ENCODE peak calls at places on chromosome 6, in four cellular contexts. J, E, Q and P are unnamed samples.

GRCh38 chr6:44268095-44268628 is 2.1 kb upstream of the TMEM151B start:
- DNase-seq in J (no peak), E (peak), Q (no peak), P (no peak)

GRCh38 chr6:54031194-54031593 is 80.0 kb upstream of the MLIP start:
- DNase-seq in J (no peak), E (no peak), Q (peak), P (no peak)

GRCh38 chr6:89970609-89971337 is 76.5 kb downstream of the GJA10 start:
- DNase-seq in J (peak), E (peak), Q (peak), P (no peak)

GRCh38 chr6:148884461-148884860 is 137.6 kb downstream of the UST start:
- DNase-seq in J (no peak), E (no peak), Q (no peak), P (no peak)

GRCh38 chr6:3999800-4000661 is 78.9 kb downstream of the FAM217A start:
- DNase-seq in J (no peak), E (no peak), Q (no peak), P (no peak)

GRCh38 chr6:152300517-152300916 is 336.6 kb downstream of the SYNE1 start:
- DNase-seq in J (no peak), E (no peak), Q (no peak), P (no peak)

GRCh38 chr6:31419842-31420241 is 16.4 kb downstream of the MICA start:
- DNase-seq in J (no peak), E (no peak), Q (no peak), P (no peak)

GRCh38 chr6:32785781-32786533 is 22.6 kb upstream of the HLA-DQB2 start:
- DNase-seq in J (no peak), E (peak), Q (peak), P (peak)

GRCh38 chr6:13827038-13827437 is 12.7 kb upstream of the MCUR1 start:
- DNase-seq in J (no peak), E (no peak), Q (no peak), P (no peak)

GRCh38 chr6:33613794-33614166 is 7.3 kb upstream of the ITPR3 start:
- DNase-seq in J (no peak), E (no peak), Q (no peak), P (no peak)

GRCh38 chr6:69817358-69817757 is 20.5 kb upstream of the LMBRD1 start:
- DNase-seq in J (no peak), E (no peak), Q (no peak), P (no peak)

GRCh38 chr6:152068622-152069261 is 261.3 kb downstream of the ESR1 start:
- DNase-seq in J (no peak), E (no peak), Q (no peak), P (no peak)

GRCh38 chr6:2739335-2739734 is 11.4 kb downstream of the MYLK4 start:
- DNase-seq in J (no peak), E (no peak), Q (no peak), P (no peak)

GRCh38 chr6:41074692-41075436 is 2.1 kb downstream of the NFYA start:
- DNase-seq in J (peak), E (no peak), Q (peak), P (peak)

GRCh38 chr6:45364466-45364865 is 13.3 kb downstream of the SUPT3H start:
- DNase-seq in J (no peak), E (no peak), Q (no peak), P (no peak)

GRCh38 chr6:169931223-169931760 is 179.9 kb downstream of the ERMARD start:
- DNase-seq in J (no peak), E (no peak), Q (no peak), P (no peak)

GRCh38 chr6:42140756-42141602 is 1.4 kb downstream of the C6orf132 start:
- DNase-seq in J (no peak), E (no peak), Q (peak), P (no peak)

GRCh38 chr6:56073761-56074160 is 173.6 kb downstream of the COL21A1 start:
- DNase-seq in J (no peak), E (no peak), Q (no peak), P (no peak)

GRCh38 chr6:89299451-89299850 is 15.6 kb downstream of the GABRR2 start:
- DNase-seq in J (no peak), E (no peak), Q (no peak), P (no peak)

GRCh38 chr6:40148882-40149573 is 214.8 kb upstream of the MOCS1 start:
- DNase-seq in J (no peak), E (no peak), Q (no peak), P (no peak)

GRCh38 chr6:77015350-77015749 is 447.9 kb downstream of the HTR1B start:
- DNase-seq in J (no peak), E (no peak), Q (no peak), P (no peak)

GRCh38 chr6:157635388-157636244 is 187.4 kb upstream of the SNX9 start:
- DNase-seq in J (peak), E (no peak), Q (no peak), P (peak)

GRCh38 chr6:12392490-12392889 is 102.3 kb downstream of the EDN1 start:
- DNase-seq in J (no peak), E (no peak), Q (no peak), P (no peak)

GRCh38 chr6:12751694-12752304 is 35.2 kb downstream of the PHACTR1 start:
- DNase-seq in J (peak), E (peak), Q (peak), P (no peak)

GRCh38 chr6:147510949-147511590 is 2.6 kb downstream of the SAMD5 start:
- DNase-seq in J (no peak), E (no peak), Q (no peak), P (no peak)

GRCh38 chr6:138622967-138623366 is 123.7 kb upstream of the NHSL1 start:
- DNase-seq in J (no peak), E (no peak), Q (no peak), P (no peak)

GRCh38 chr6:30101939-30102700 is 10.8 kb downstream of the TRIM31 start:
- DNase-seq in J (peak), E (peak), Q (peak), P (peak)

GRCh38 chr6:110055387-110055735 is 77.2 kb downstream of the GPR6 start:
- DNase-seq in J (no peak), E (no peak), Q (no peak), P (no peak)

GRCh38 chr6:13248053-13248452 is 80.3 kb downstream of the TBC1D7 start:
- DNase-seq in J (no peak), E (no peak), Q (no peak), P (no peak)

GRCh38 chr6:33926451-33926850 is 122.6 kb upstream of the MLN start:
- DNase-seq in J (no peak), E (peak), Q (no peak), P (no peak)

GRCh38 chr6:4280031-4280430 is 144.7 kb upstream of the ECI2 start:
- DNase-seq in J (no peak), E (no peak), Q (no peak), P (no peak)

GRCh38 chr6:134166529-134167221 is 114.3 kb upstream of the SLC2A12 start:
- DNase-seq in J (peak), E (no peak), Q (no peak), P (no peak)

GRCh38 chr6:90463359-90463758 is 123.5 kb downstream of the MAP3K7 start:
- DNase-seq in J (no peak), E (no peak), Q (no peak), P (no peak)

GRCh38 chr6:17877196-17877889 is 110.1 kb downstream of the KIF13A start:
- DNase-seq in J (no peak), E (peak), Q (no peak), P (no peak)

GRCh38 chr6:160221423-160221822 is 37.2 kb downstream of the SLC22A2 start:
- DNase-seq in J (no peak), E (no peak), Q (no peak), P (no peak)

GRCh38 chr6:158854214-158855101 is 35.3 kb upstream of the EZR start:
- DNase-seq in J (no peak), E (no peak), Q (no peak), P (no peak)

GRCh38 chr6:128070406-128070805 is 169.5 kb upstream of the THEMIS start:
- DNase-seq in J (no peak), E (no peak), Q (no peak), P (no peak)

DNA sequence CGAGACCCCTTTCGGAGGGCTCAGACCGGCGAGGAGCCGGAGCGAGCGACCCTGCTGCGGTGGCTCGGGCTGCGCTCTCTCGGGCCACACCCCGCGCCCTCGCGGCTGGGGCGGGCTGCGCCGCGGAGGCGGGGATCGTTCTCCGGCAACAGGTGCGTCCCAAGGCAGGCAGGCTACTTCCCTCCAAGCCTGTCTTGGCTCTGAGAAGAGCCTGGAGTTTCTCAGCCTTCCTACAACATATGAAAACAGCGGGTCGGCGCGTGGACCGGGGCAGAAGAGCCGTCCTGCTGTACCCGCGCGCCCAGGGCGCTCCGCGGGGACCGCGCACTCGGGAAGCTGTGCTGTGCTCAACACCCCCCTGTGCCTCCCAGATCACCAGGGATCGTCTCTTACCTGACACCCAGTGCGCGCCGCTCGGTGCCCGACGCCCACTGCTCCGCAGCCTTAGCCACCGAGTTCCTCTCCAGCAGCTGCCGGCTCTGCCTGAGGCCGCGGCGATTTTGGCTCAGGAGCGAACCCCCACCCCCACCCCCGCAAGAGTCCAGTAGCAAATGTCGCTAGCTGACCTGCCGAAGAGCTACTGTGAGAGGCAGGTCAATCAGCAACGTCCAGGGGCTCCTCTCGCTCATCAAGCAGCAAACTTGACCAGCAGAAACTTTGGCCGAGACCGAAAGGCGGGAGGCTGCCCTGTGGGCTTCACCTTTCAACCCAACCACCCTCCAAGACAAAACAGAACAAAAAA is 3.7 kb upstream of the OLIG3 start:
- DNase-seq in J (no peak), E (no peak), Q (no peak), P (no peak)
- H3K4me3 ChIP-seq in J (no peak), E (peak), Q (peak), P (no peak)

DNA sequence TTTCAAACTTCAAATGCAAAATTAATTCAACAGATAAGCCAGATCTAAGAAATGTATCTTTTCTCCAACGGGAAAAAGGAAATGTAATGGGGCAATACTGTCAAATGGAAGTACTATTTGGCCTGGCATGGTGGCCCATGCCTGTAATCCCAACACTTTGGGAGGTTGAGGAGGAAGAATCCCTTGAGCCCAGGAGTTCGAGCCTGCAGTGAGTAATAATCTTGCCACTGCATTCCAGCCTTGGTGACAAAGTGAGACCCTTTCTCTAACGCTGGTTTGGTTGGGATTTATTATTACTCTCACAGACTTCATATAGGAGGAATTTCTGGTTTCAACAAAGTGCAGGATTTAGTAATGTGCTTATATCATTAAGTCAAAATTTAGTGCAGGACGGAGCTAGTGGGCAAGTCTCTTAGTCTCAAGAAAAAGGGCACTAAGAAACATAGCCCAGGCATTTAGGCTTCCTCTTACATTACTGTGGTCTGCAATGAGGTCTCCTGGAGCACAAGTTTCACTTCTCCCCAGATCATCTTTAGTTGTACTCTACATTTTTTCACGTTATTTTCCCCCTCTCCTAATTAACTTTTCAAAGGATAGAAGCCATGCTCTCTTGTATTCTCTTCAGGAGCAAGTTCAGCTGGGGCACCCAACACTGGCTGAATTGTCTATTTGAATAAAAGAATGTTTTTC is 23.1 kb downstream of the TRIM27 start:
- DNase-seq in J (no peak), E (no peak), Q (no peak), P (no peak)
- TF ChIP-seq POLR2A in J (no peak), E (no peak), Q (no peak), P (no peak)

DNA sequence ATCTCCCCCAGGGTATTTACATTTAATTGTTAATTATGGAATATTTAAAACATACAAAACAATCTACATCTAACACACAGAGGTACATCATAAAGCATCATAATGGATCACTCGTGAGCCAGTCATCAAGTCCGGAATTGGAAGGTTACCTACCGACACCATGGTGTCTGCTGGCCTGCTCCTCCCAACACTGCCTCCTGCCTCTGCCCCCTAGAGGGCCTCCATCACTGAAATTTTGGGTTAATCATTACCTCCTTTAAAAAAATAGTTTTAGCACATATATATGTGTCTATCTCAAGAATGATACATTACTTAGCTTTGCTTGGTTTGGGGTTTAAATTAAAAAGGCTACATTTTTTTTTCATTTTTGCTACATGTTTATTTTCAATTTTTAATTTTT is 114.6 kb upstream of the PDE10A start:
- DNase-seq in J (no peak), E (no peak), Q (no peak), P (no peak)
- TF ChIP-seq CTCF in J (no peak), E (no peak), Q (no peak), P (no peak)

DNA sequence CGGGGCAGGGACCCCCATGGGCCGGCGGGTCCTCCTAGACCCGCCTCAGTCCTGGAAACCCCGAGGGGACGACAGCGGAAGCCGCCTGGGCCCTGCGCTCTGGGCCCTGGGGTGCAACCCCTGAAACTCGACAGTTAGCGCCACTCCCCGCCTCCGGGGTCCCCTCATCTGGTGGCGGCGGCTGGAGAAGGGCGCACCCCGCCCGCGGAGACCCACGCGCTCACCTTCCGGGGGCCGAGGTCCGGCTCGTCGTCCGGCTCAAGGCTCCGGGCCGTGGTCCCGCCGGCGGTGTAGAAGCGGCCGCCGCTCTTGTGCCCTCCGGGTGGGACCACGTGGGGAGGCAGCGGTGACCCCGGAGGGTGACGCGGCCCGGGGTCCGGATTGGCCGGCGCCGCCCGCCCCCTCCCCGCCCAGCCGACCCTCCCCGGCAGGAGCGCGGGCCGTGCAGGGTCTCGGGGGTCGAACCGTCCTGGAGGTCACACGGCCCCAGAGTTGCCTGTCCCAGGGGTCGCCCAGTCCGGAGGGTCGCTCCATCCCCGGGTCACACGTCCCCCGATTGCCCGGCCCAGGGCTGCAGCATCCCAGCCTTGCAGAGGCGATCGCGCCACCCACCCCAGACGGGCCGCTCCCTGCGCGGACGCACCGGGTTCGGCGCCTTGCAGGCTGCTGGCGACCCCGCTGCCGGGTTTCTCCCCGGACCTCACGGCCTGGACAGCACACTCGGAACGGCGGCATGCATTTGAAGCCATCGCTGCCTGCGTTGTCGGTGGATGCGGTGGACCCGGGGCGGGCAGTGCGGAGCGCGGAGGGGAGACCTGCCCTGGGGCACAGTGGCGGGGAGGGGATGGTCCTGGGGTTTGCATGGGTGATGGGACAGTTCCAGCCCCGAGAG is 22.4 kb upstream of the FRMD1 start:
- DNase-seq in J (no peak), E (no peak), Q (no peak), P (no peak)
- H3K4me3 ChIP-seq in J (no peak), E (no peak), Q (no peak), P (no peak)